ENCODE peak calls at places on chromosomes 11 and 22, in six cellular contexts. N is effector memory CD4-positive, alpha-beta T cell; B is cardiac muscle cell; W is GM12865; V is bronchial epithelial cell; C is heart left ventricle. X is an unnamed sample.

GRCh38 chr11:67119577-67120391 is 721 bp downstream of the KDM2A start:
- DNase-seq in N (no peak), B (peak; percentile 46), W (peak; percentile 42), V (no peak), C (peak; percentile 33), X (no peak)

GRCh38 chr22:21659864-21660525 is 5.8 kb upstream of the PPIL2 start:
- DNase-seq in N (no peak), B (no peak), W (no peak), V (no peak), C (no peak), X (no peak)

GRCh38 chr22:45884201-45885067 is 92.5 kb downstream of the WNT7B start:
- DNase-seq in N (no peak), B (no peak), W (no peak), V (no peak), C (peak; percentile 31), X (no peak)

GRCh38 chr22:44271010-44271500 is 41.7 kb downstream of the SHISAL1 start:
- DNase-seq in N (no peak), B (no peak), W (no peak), V (no peak), C (no peak), X (no peak)

GRCh38 chr11:129273944-129274343 is 81.8 kb upstream of the ARHGAP32 start:
- DNase-seq in N (no peak), B (no peak), W (no peak), V (no peak), C (no peak), X (no peak)

GRCh38 chr11:8260202-8260996 is 3.3 kb downstream of the LMO1 start:
- DNase-seq in N (no peak), B (no peak), W (no peak), V (no peak), C (no peak), X (no peak)

GRCh38 chr11:15830730-15831443 is 525.5 kb downstream of the SOX6 start:
- DNase-seq in N (no peak), B (no peak), W (no peak), V (no peak), C (no peak), X (peak; percentile 39)

GRCh38 chr11:115941481-115941993 is 437.3 kb upstream of the CADM1 start:
- DNase-seq in N (no peak), B (no peak), W (peak; percentile 66), V (peak; percentile 42), C (peak; percentile 84), X (peak; percentile 97)

GRCh38 chr22:16917144-16918003 is 90.6 kb downstream of the GAB4 start:
- DNase-seq in N (no peak), B (peak; percentile 32), W (peak; percentile 78), V (peak; percentile 29), C (peak; percentile 49), X (peak; percentile 3)

GRCh38 chr22:37627545-37627944 is 11.9 kb upstream of the SH3BP1 start:
- DNase-seq in N (no peak), B (no peak), W (peak; percentile 55), V (no peak), C (no peak), X (no peak)

GRCh38 chr11:65646288-65646734 is 8.4 kb downstream of the SIPA1 start:
- DNase-seq in N (no peak), B (no peak), W (no peak), V (no peak), C (peak; percentile 22), X (no peak)

GRCh38 chr22:37999640-38000272 is 15.4 kb upstream of the SOX10 start:
- DNase-seq in N (no peak), B (no peak), W (peak; percentile 16), V (peak; percentile 95), C (no peak), X (peak; percentile 73)

GRCh38 chr22:19716041-19716828 is 1.9 kb downstream of the SEPTIN5 start:
- DNase-seq in N (no peak), B (no peak), W (no peak), V (no peak), C (no peak), X (no peak)

GRCh38 chr11:34640050-34640971 is 19.4 kb downstream of the EHF start:
- DNase-seq in N (no peak), B (no peak), W (no peak), V (peak; percentile 80), C (no peak), X (peak; percentile 35)

GRCh38 chr11:19995131-19995530 is 165.1 kb downstream of the DBX1 start:
- DNase-seq in N (no peak), B (no peak), W (no peak), V (peak; percentile 96), C (peak; percentile 60), X (peak; percentile 72)

GRCh38 chr22:22721681-22722309 is 77.4 kb downstream of the GGTLC2 start:
- DNase-seq in N (no peak), B (no peak), W (peak; percentile 52), V (peak; percentile 63), C (no peak), X (peak; percentile 39)

GRCh38 chr11:68002943-68003845 is 703 bp downstream of the UNC93B1 start:
- DNase-seq in N (peak; percentile 39), B (peak; percentile 51), W (peak; percentile 67), V (no peak), C (no peak), X (no peak)

GRCh38 chr11:47373876-47374820 is 4.2 kb downstream of the SPI1 start:
- DNase-seq in N (peak; percentile 66), B (peak; percentile 89), W (peak; percentile 81), V (peak; percentile 46), C (peak; percentile 83), X (peak; percentile 67)

GRCh38 chr11:12045914-12046635 is 37.6 kb upstream of the DKK3 start:
- DNase-seq in N (no peak), B (no peak), W (no peak), V (peak; percentile 28), C (no peak), X (no peak)

GRCh38 chr11:92978226-92979111 is 9.0 kb downstream of the MTNR1B start:
- DNase-seq in N (no peak), B (no peak), W (no peak), V (peak; percentile 42), C (no peak), X (peak; percentile 59)

GRCh38 chr22:21858025-21858764 is 9.2 kb downstream of the MAPK1 start:
- DNase-seq in N (no peak), B (no peak), W (no peak), V (no peak), C (no peak), X (no peak)

GRCh38 chr11:110858556-110858921 is 146.3 kb upstream of the ARHGAP20 start:
- DNase-seq in N (no peak), B (no peak), W (peak; percentile 66), V (peak; percentile 11), C (peak; percentile 68), X (peak; percentile 65)

GRCh38 chr11:45042560-45042959 is 91.9 kb upstream of the TP53I11 start:
- DNase-seq in N (no peak), B (no peak), W (no peak), V (peak; percentile 59), C (peak; percentile 53), X (no peak)

GRCh38 chr11:47460571-47461235 is 11.8 kb upstream of the RAPSN start:
- DNase-seq in N (no peak), B (no peak), W (no peak), V (no peak), C (no peak), X (no peak)

DNA sequence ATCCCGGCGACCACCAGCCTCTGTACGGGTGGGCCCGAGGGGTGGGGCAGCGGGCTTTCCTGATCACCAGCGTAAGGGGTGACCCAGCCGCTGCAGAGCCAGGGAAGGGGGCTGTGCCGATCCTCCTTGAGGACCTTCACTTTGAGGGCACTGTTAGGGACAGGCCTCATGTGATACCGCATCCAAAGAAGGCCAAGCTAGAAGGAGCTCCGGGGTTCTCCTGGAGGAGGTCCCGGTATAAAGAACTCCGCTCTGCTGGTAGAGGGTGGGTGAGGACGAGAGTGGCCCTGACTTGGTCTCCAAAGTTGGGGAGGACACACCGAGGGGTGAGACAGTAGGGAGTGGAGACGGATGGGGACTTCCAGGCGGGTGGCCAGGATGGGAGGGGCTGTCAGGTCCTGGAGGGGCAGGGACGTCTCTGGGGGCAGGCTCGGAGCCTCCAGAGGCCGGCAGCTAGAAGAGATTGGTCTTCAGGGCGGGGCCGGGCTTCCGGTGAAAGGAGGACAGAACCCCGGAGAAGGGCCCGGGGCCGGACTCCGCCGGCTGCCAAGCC is 4.6 kb downstream of the PHOX2A start:
- DNase-seq in N (no peak), B (no peak), W (peak; percentile 55), V (no peak), C (peak; percentile 80), X (peak; percentile 37)
- H3K4me3 ChIP-seq in N (no peak overlapping the region), B (peak overlapping the region; percentile 21), W (peak overlapping the region; percentile 17), V (peak overlapping the region; percentile 17), C (peak overlapping the region; percentile 43), X (peak overlapping the region; percentile 15)

GRCh38 chr22:31269892-31270574 is 22.3 kb downstream of the PIK3IP1 start:
- DNase-seq in N (no peak), B (no peak), W (no peak), V (no peak), C (no peak), X (no peak)
- H3K4me3 ChIP-seq in N (no peak overlapping the region), B (no peak overlapping the region), W (no peak overlapping the region), V (no peak overlapping the region), C (no peak overlapping the region), X (no peak overlapping the region)

DNA sequence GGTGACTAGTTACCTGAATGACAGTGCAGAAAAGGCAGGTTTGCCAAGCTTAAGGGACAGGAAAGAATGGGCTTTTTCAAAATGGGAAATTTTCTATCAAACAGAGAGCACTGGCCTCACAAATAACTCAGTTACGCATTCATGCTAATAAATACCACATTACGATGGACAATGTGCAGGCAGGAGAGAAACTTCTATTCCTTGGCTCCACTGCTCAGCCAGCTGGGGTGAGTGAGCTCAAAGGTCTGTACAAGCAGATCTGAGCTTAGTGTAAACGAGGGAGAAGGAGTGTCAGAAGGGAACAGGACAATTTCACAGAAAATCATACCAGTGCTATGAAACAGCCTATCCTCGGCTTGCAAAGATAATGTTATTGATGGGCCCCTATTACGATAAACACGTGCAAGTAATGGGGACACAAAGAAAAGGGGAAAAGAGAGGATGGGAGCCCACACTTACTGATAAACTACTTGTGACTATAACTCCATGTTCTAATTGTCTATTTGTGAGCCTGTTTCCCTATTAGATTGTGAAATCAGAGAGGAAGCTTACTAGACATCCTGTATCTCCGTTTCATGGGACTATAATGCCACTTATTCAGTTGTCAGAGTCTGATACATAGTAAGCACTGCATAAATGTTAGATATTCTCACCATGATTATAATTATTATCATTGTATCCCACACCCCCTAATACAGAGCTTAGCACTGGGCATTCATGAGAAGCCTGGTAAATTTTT is 46.3 kb downstream of the AMOTL1 start:
- DNase-seq in N (no peak), B (no peak), W (no peak), V (no peak), C (no peak), X (no peak)
- H3K4me3 ChIP-seq in N (no peak overlapping the region), B (no peak overlapping the region), W (no peak overlapping the region), V (no peak overlapping the region), C (no peak overlapping the region), X (no peak overlapping the region)

GRCh38 chr11:114304969-114305368 is 8.8 kb downstream of the NNMT start:
- DNase-seq in N (no peak), B (no peak), W (no peak), V (no peak), C (no peak), X (peak; percentile 8)

GRCh38 chr11:114308689-114309089 is 12.5 kb downstream of the NNMT start:
- DNase-seq in N (no peak), B (no peak), W (no peak), V (no peak), C (no peak), X (peak; percentile 29)

GRCh38 chr11:114310095-114310494 is 13.9 kb downstream of the NNMT start:
- DNase-seq in N (no peak), B (no peak), W (no peak), V (no peak), C (no peak), X (peak; percentile 32)

GRCh38 chr11:114309517-114309916 is 13.3 kb downstream of the NNMT start:
- DNase-seq in N (no peak), B (no peak), W (no peak), V (no peak), C (no peak), X (no peak)

GRCh38 chr11:114307524-114308203 is 11.5 kb downstream of the NNMT start:
- DNase-seq in N (no peak), B (no peak), W (no peak), V (no peak), C (peak; percentile 72), X (peak; percentile 66)
- H3K4me3 ChIP-seq in N (no peak overlapping the region), B (no peak overlapping the region), W (no peak overlapping the region), V (no peak overlapping the region), C (no peak overlapping the region), X (no peak overlapping the region)